ENCODE peak calls at places on chromosomes 2 and 18, in eight cellular contexts. H is EL, Y is GM12892, F is SHP77, J is heart right ventricle, L is uterus, Q is amniotic epithelial cell, W is right atrium auricular region. A is an unnamed sample.
A peak's percentile ranks its signal among the peaks of the same experiment; 100 is the strongest.

GRCh38 chr2:88666576-88666975 is 24.9 kb upstream of the RPIA start:
- DNase-seq in J (no peak), Q (no peak), H (no peak), W (no peak), L (no peak), Y (no peak), F (no peak), A (no peak)

GRCh38 chr2:71506222-71506621 is 52.9 kb downstream of the DYSF start:
- DNase-seq in L (no peak), H (no peak), W (no peak), F (no peak), Y (no peak), Q (no peak), J (no peak), A (no peak)

GRCh38 chr2:188403676-188404075 is 112.0 kb downstream of the GULP1 start:
- DNase-seq in W (no peak), H (no peak), J (no peak), Y (no peak), F (no peak), L (no peak), Q (peak; percentile 24), A (no peak)

GRCh38 chr2:84643991-84644390 is 127.7 kb downstream of the DNAH6 start:
- DNase-seq in Q (peak; percentile 21), Y (no peak), J (no peak), W (no peak), L (no peak), H (no peak), F (no peak), A (no peak)

GRCh38 chr2:166375736-166376487 is at the start of gene SCN9A:
- DNase-seq in H (peak; percentile 90), F (peak; percentile 75), J (peak; percentile 75), W (peak; percentile 62), Y (no peak), L (peak; percentile 19), Q (peak; percentile 28), A (peak; percentile 79)

GRCh38 chr18:22871809-22872525 is 61.2 kb upstream of the RBBP8 start:
- DNase-seq in W (no peak), Q (peak; percentile 55), H (peak; percentile 36), J (no peak), L (peak; percentile 53), F (no peak), Y (no peak), A (no peak)

GRCh38 chr2:20443276-20443920 is 3.5 kb upstream of the RHOB start:
- DNase-seq in J (no peak), W (peak; percentile 64), Q (peak; percentile 57), L (peak; percentile 74), F (peak; percentile 21), Y (no peak), H (peak; percentile 55), A (no peak)

GRCh38 chr2:130790808-130791616 is 35.7 kb downstream of the AMER3 start:
- DNase-seq in F (no peak), Q (no peak), H (no peak), Y (no peak), L (no peak), J (no peak), W (no peak), A (no peak)

GRCh38 chr2:232901711-232902578 is 31.9 kb downstream of the SNORC start:
- DNase-seq in H (peak; percentile 94), J (no peak), Q (peak; percentile 78), W (no peak), L (no peak), Y (no peak), F (no peak), A (peak; percentile 67)

GRCh38 chr2:176911-177310 is 86.9 kb downstream of the SH3YL1 start:
- DNase-seq in Q (no peak), J (no peak), F (no peak), Y (no peak), L (no peak), W (no peak), H (peak; percentile 22), A (no peak)

GRCh38 chr2:71665168-71666093 is 212.1 kb downstream of the DYSF start:
- DNase-seq in J (no peak), Q (no peak), L (no peak), W (peak; percentile 54), F (no peak), Y (no peak), H (no peak), A (peak; percentile 39)